ENCODE peak calls at places on chromosome 4, in seven cellular contexts. One of them, this sample, is unnamed.

GRCh38 chr4:159871141-159871540 is 768.3 kb downstream of the RAPGEF2 start:
- DNase-seq in CD8-positive, alpha-beta T cell: no peak
- DNase-seq in T-helper 2 cell: no peak
- DNase-seq in NCI-H345: no peak
- DNase-seq in hepatic stellate cell: no peak
- DNase-seq in HTR-8/SVneo: no peak
- DNase-seq in M059J: peak
- DNase-seq in this sample: no peak

GRCh38 chr4:123020285-123020684 is 97.9 kb upstream of the NUDT6 start:
- DNase-seq in CD8-positive, alpha-beta T cell: no peak
- DNase-seq in M059J: no peak
- DNase-seq in hepatic stellate cell: no peak
- DNase-seq in NCI-H345: no peak
- DNase-seq in HTR-8/SVneo: no peak
- DNase-seq in T-helper 2 cell: no peak
- DNase-seq in this sample: no peak

GRCh38 chr4:182578402-182578801 is 335.2 kb downstream of the TENM3 start:
- DNase-seq in CD8-positive, alpha-beta T cell: no peak
- DNase-seq in hepatic stellate cell: peak
- DNase-seq in T-helper 2 cell: no peak
- DNase-seq in NCI-H345: no peak
- DNase-seq in HTR-8/SVneo: peak
- DNase-seq in M059J: peak
- DNase-seq in this sample: no peak

GRCh38 chr4:150348079-150348478 is 233.9 kb upstream of the MAB21L2 start:
- DNase-seq in hepatic stellate cell: peak
- DNase-seq in NCI-H345: no peak
- DNase-seq in M059J: peak
- DNase-seq in T-helper 2 cell: no peak
- DNase-seq in CD8-positive, alpha-beta T cell: no peak
- DNase-seq in HTR-8/SVneo: peak
- DNase-seq in this sample: no peak

GRCh38 chr4:75584067-75584466 is 28.2 kb downstream of the ODAPH start:
- DNase-seq in M059J: peak
- DNase-seq in T-helper 2 cell: no peak
- DNase-seq in hepatic stellate cell: no peak
- DNase-seq in HTR-8/SVneo: no peak
- DNase-seq in CD8-positive, alpha-beta T cell: no peak
- DNase-seq in NCI-H345: no peak
- DNase-seq in this sample: no peak

GRCh38 chr4:6179362-6179761 is 21.0 kb downstream of the JAKMIP1 start:
- DNase-seq in NCI-H345: no peak
- DNase-seq in HTR-8/SVneo: no peak
- DNase-seq in T-helper 2 cell: no peak
- DNase-seq in M059J: no peak
- DNase-seq in hepatic stellate cell: no peak
- DNase-seq in CD8-positive, alpha-beta T cell: no peak
- DNase-seq in this sample: no peak

GRCh38 chr4:13264126-13264525 is 220.0 kb downstream of the RAB28 start:
- DNase-seq in T-helper 2 cell: no peak
- DNase-seq in NCI-H345: no peak
- DNase-seq in HTR-8/SVneo: no peak
- DNase-seq in CD8-positive, alpha-beta T cell: no peak
- DNase-seq in hepatic stellate cell: no peak
- DNase-seq in M059J: peak
- DNase-seq in this sample: no peak

GRCh38 chr4:26028793-26029511 is 114.9 kb downstream of the SMIM20 start:
- DNase-seq in NCI-H345: no peak
- DNase-seq in hepatic stellate cell: peak
- DNase-seq in HTR-8/SVneo: no peak
- DNase-seq in CD8-positive, alpha-beta T cell: peak
- DNase-seq in M059J: no peak
- DNase-seq in T-helper 2 cell: peak
- DNase-seq in this sample: peak

GRCh38 chr4:32226733-32227132 is 1506.6 kb downstream of the PCDH7 start:
- DNase-seq in hepatic stellate cell: no peak
- DNase-seq in HTR-8/SVneo: no peak
- DNase-seq in NCI-H345: no peak
- DNase-seq in CD8-positive, alpha-beta T cell: no peak
- DNase-seq in T-helper 2 cell: no peak
- DNase-seq in M059J: no peak
- DNase-seq in this sample: no peak

GRCh38 chr4:122827899-122828601 is 1.4 kb downstream of the FGF2 start:
- DNase-seq in NCI-H345: peak
- DNase-seq in CD8-positive, alpha-beta T cell: peak
- DNase-seq in M059J: peak
- DNase-seq in HTR-8/SVneo: no peak
- DNase-seq in hepatic stellate cell: peak
- DNase-seq in T-helper 2 cell: peak
- DNase-seq in this sample: peak

GRCh38 chr4:101020956-101021355 is 326.4 kb downstream of the PPP3CA start:
- DNase-seq in CD8-positive, alpha-beta T cell: no peak
- DNase-seq in NCI-H345: no peak
- DNase-seq in hepatic stellate cell: no peak
- DNase-seq in M059J: peak
- DNase-seq in T-helper 2 cell: no peak
- DNase-seq in HTR-8/SVneo: peak
- DNase-seq in this sample: no peak

GRCh38 chr4:110508827-110509446 is 33.0 kb downstream of the ENPEP start:
- DNase-seq in NCI-H345: no peak
- DNase-seq in hepatic stellate cell: peak
- DNase-seq in M059J: peak
- DNase-seq in HTR-8/SVneo: peak
- DNase-seq in CD8-positive, alpha-beta T cell: no peak
- DNase-seq in T-helper 2 cell: no peak
- DNase-seq in this sample: no peak

This sample was measured in B cell.